ENCODE peak calls at places on chromosomes 12 and 14, in four cellular contexts. N is PC-3, A is OCI-LY7, D is PC-9. E is an unnamed sample.

GRCh38 chr12:115322275-115322674 is 638.3 kb upstream of the TBX3 start:
- DNase-seq in D (no peak), N (peak; percentile 60), A (no peak), E (no peak)

GRCh38 chr12:109770104-109770860 is 56.7 kb downstream of the FAM222A start:
- DNase-seq in D (no peak), A (no peak), N (no peak), E (no peak)

GRCh38 chr12:54292931-54293241 is 7.9 kb downstream of the NFE2 start:
- DNase-seq in N (no peak), D (no peak), A (no peak), E (no peak)

GRCh38 chr14:73961192-73961591 is 11.1 kb downstream of the COQ6 start:
- DNase-seq in D (no peak), A (no peak), N (no peak), E (no peak)

GRCh38 chr12:52523825-52524224 is 3.6 kb upstream of the KRT5 start:
- DNase-seq in D (peak; percentile 78), N (no peak), A (no peak), E (no peak)

GRCh38 chr12:5166976-5167375 is 123.3 kb downstream of the KCNA5 start:
- DNase-seq in D (no peak), A (no peak), N (peak; percentile 26), E (peak; percentile 24)

GRCh38 chr12:121239335-121239678 is 29.4 kb downstream of the P2RX4 start:
- DNase-seq in D (no peak), A (no peak), N (no peak), E (no peak)

GRCh38 chr14:58673722-58674121 is 36.0 kb downstream of the DACT1 start:
- DNase-seq in A (no peak), D (no peak), N (no peak), E (no peak)

GRCh38 chr12:108699955-108700563 is 31.3 kb downstream of the CORO1C start:
- DNase-seq in A (no peak), D (no peak), N (no peak), E (no peak)

GRCh38 chr14:48526307-48526706 is 850.9 kb upstream of the MDGA2 start:
- DNase-seq in N (peak; percentile 61), A (no peak), D (no peak), E (no peak)

GRCh38 chr12:65891987-65892481 is 67.8 kb downstream of the HMGA2 start:
- DNase-seq in N (peak; percentile 97), D (peak; percentile 40), A (no peak), E (peak; percentile 73)

GRCh38 chr14:30005114-30005698 is 77.6 kb upstream of the PRKD1 start:
- DNase-seq in N (peak; percentile 60), A (no peak), D (no peak), E (peak; percentile 68)

GRCh38 chr14:22333408-22334274 is 255.4 kb downstream of the DAD1 start:
- DNase-seq in D (no peak), A (no peak), N (peak; percentile 99), E (peak; percentile 70)

GRCh38 chr14:36766974-36767373 is 105.3 kb downstream of the PAX9 start:
- DNase-seq in N (no peak), D (no peak), A (no peak), E (no peak)

GRCh38 chr12:54956818-54957641 is 27.5 kb downstream of the TESPA1 start:
- DNase-seq in D (no peak), N (no peak), A (no peak), E (no peak)

GRCh38 chr12:122137681-122138080 is 36.3 kb downstream of the IL31 start:
- DNase-seq in N (no peak), D (no peak), A (no peak), E (peak; percentile 43)

GRCh38 chr12:94258593-94258992 is 110.2 kb downstream of the PLXNC1 start:
- DNase-seq in N (no peak), A (no peak), D (no peak), E (no peak)
- H2AFZ ChIP-seq in N (peak overlapping the region; percentile 88), A (peak overlapping the region; percentile 100), D (no peak overlapping the region), E (no peak overlapping the region)

DNA sequence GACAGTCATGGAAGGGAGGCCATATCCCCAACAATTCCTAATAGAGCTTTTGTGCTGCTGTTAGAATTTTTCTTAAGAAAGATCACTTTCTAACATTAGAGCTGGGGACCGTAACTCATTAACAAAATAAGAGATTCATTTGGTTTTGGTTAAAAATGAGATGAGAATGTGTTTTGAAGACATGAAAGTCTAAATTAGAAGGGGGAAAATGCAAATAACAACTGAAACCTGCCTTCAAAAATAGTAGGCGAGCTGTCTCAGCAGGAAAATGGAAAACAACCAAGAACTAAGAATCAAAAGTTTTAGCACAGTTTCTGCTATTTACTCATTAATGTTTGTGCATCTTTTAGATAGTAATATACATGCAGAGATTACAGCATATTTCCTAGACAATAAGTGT is 38.2 kb upstream of the TMTC2 start:
- DNase-seq in D (no peak), N (no peak), A (no peak), E (no peak)
- H3K4me2 ChIP-seq in D (no peak overlapping the region), N (no peak overlapping the region), A (no peak overlapping the region), E (no peak overlapping the region)

GRCh38 chr14:98462908-98463307 is 809.1 kb downstream of the BCL11B start:
- DNase-seq in A (no peak), D (no peak), N (no peak), E (no peak)

DNA sequence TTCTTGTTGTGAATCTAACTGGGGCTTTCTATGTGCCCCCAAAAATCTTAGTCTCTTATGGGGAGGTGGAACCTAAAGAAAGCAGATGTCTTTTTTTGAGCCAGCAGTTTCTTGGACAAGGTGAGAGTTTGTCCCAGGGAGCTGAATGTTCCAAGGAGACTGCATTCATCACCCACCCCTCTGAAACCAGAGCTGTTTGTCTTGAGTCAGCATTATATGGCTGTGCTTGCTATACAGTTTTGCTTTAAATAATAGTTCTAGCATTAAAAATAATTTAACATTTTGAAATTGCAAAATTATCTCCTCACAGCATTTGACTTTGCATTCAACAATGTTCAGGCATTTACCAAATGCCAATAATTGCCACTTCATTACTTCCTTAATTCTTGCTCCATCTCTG is 813.3 kb downstream of the BCL11B start:
- DNase-seq in N (no peak), A (no peak), D (no peak), E (no peak)
- H3K9me2 ChIP-seq in N (no peaks in the 10 kb centered on the region), A (no peaks in the 10 kb centered on the region), D (no peaks in the 10 kb centered on the region), E (no peaks in the 10 kb centered on the region)

GRCh38 chr12:107493135-107493494 is 192.5 kb upstream of the PWP1 start:
- DNase-seq in D (no peak), N (no peak), A (no peak), E (no peak)
- H2AFZ ChIP-seq in D (no peak overlapping the region), N (no peak overlapping the region), A (peak overlapping the region; percentile 40), E (no peak overlapping the region)

DNA sequence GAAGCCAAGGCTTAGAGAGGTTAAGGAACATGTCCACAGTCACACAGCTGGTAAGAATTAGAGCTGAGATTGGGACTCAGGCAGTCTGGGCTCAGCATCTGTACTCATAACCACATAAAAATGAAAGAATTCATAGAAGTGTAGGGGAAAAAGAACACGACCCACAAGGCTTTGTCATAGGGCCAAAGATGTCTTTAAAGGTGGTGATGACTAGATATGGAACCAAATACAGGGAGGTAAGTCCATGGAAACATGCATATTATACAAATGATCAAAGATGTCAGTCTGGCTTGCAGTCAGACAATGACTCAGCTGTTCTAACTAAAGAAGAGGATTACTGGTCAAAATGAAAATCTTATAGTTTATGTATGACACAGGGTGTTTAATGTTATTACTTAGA is 7.2 kb upstream of the SSPN start:
- DNase-seq in A (no peak), N (peak; percentile 61), D (no peak), E (no peak)
- H3K4me2 ChIP-seq in A (no peak overlapping the region), N (peak overlapping the region; percentile 6), D (no peak overlapping the region), E (no peak overlapping the region)